ENCODE peak calls at places on chromosomes 1 and 21, in six cellular contexts. P, U, B, R, X and A are unnamed samples.

GRCh38 chr1:54109131-54110105 is 43.4 kb downstream of the CDCP2 start:
- DNase-seq in P (no peak), U (no peak), B (no peak), R (peak; percentile 19), X (peak; percentile 33), A (no peak)

GRCh38 chr1:57400041-57400440 is 23.8 kb downstream of the DAB1 start:
- DNase-seq in P (no peak), U (no peak), B (peak; percentile 57), R (no peak), X (no peak), A (no peak)

GRCh38 chr1:35120458-35121133 is 41.4 kb downstream of the ZMYM1 start:
- DNase-seq in P (no peak), U (peak; percentile 44), B (peak; percentile 13), R (no peak), X (peak; percentile 53), A (peak; percentile 49)

GRCh38 chr1:172172267-172172880 is 248.1 kb upstream of the C1orf105 start:
- DNase-seq in P (no peak), U (no peak), B (no peak), R (no peak), X (no peak), A (no peak)

GRCh38 chr1:17403081-17403480 is 31.1 kb downstream of the PADI6 start:
- DNase-seq in P (no peak), U (no peak), B (no peak), R (no peak), X (no peak), A (no peak)

GRCh38 chr1:164760585-164760968 is 201.6 kb downstream of the PBX1 start:
- DNase-seq in P (no peak), U (no peak), B (no peak), R (no peak), X (no peak), A (no peak)

GRCh38 chr1:61141288-61142044 is 59.1 kb downstream of the NFIA start:
- DNase-seq in P (no peak), U (no peak), B (peak; percentile 27), R (peak; percentile 25), X (no peak), A (no peak)

GRCh38 chr1:26602378-26602959 is 72.9 kb downstream of the RPS6KA1 start:
- DNase-seq in P (no peak), U (no peak), B (peak; percentile 52), R (peak; percentile 72), X (no peak), A (no peak)

GRCh38 chr1:18480315-18481189 is at the start of gene KLHDC7A:
- DNase-seq in P (no peak), U (no peak), B (peak; percentile 91), R (no peak), X (peak; percentile 79), A (no peak)

GRCh38 chr1:30274176-30274936 is 449.0 kb downstream of the MATN1 start:
- DNase-seq in P (no peak), U (no peak), B (no peak), R (no peak), X (peak; percentile 39), A (no peak)

GRCh38 chr1:20058531-20058930 is 11.5 kb upstream of the PLA2G5 start:
- DNase-seq in P (no peak), U (no peak), B (no peak), R (no peak), X (peak; percentile 2), A (no peak)

GRCh38 chr1:159835366-159835765 is 8.7 kb downstream of the SLAMF8 start:
- DNase-seq in P (no peak), U (no peak), B (no peak), R (no peak), X (no peak), A (no peak)

GRCh38 chr1:113415256-113416189 is 25.2 kb downstream of the MAGI3 start:
- DNase-seq in P (no peak), U (no peak), B (no peak), R (no peak), X (no peak), A (no peak)

GRCh38 chr21:33058468-33059318 is 11.2 kb upstream of the OLIG1 start:
- DNase-seq in P (no peak), U (no peak), B (no peak), R (no peak), X (no peak), A (no peak)

GRCh38 chr1:201353186-201353940 is 24.1 kb downstream of the TNNT2 start:
- DNase-seq in P (no peak), U (no peak), B (no peak), R (no peak), X (no peak), A (no peak)

GRCh38 chr1:119544165-119544762 is 37.3 kb downstream of the HSD3B1 start:
- DNase-seq in P (no peak), U (no peak), B (no peak), R (peak; percentile 23), X (peak; percentile 74), A (no peak)

GRCh38 chr1:227388771-227389170 is 70.5 kb upstream of the CDC42BPA start:
- DNase-seq in P (no peak), U (no peak), B (no peak), R (no peak), X (no peak), A (no peak)

GRCh38 chr1:109659997-109660755 is 4.3 kb downstream of the GSTM4 start:
- DNase-seq in P (no peak), U (no peak), B (peak; percentile 30), R (no peak), X (no peak), A (no peak)

GRCh38 chr1:94648225-94649007 is 106.9 kb upstream of the F3 start:
- DNase-seq in P (no peak), U (no peak), B (no peak), R (peak; percentile 53), X (peak; percentile 29), A (no peak)

GRCh38 chr1:175618559-175618958 is 124.8 kb downstream of the TNR start:
- DNase-seq in P (no peak), U (no peak), B (no peak), R (no peak), X (no peak), A (no peak)

GRCh38 chr1:119974013-119974412 is 77.7 kb upstream of the ADAM30 start:
- DNase-seq in P (no peak), U (no peak), B (no peak), R (no peak), X (no peak), A (no peak)

GRCh38 chr21:45069711-45070110 is 4.7 kb upstream of the ADARB1 start:
- DNase-seq in P (no peak), U (no peak), B (no peak), R (no peak), X (no peak), A (no peak)

GRCh38 chr21:41706678-41707077 is 60.2 kb downstream of the RIPK4 start:
- DNase-seq in P (no peak), U (no peak), B (peak; percentile 86), R (no peak), X (no peak), A (no peak)

GRCh38 chr1:60149254-60149653 is 75.7 kb upstream of the C1orf87 start:
- DNase-seq in P (no peak), U (no peak), B (no peak), R (no peak), X (no peak), A (no peak)

GRCh38 chr1:869499-870244 is 54.1 kb upstream of the SAMD11 start:
- DNase-seq in P (no peak), U (peak; percentile 73), B (peak; percentile 9), R (peak; percentile 83), X (peak; percentile 90), A (peak; percentile 73)

GRCh38 chr1:30770150-30770549 is 12.6 kb upstream of the LAPTM5 start:
- DNase-seq in P (no peak), U (no peak), B (no peak), R (no peak), X (no peak), A (no peak)

GRCh38 chr1:169003864-169004516 is 102.5 kb upstream of the ATP1B1 start:
- DNase-seq in P (no peak), U (no peak), B (no peak), R (no peak), X (no peak), A (no peak)

GRCh38 chr21:42845296-42845965 is 33.9 kb downstream of the WDR4 start:
- DNase-seq in P (no peak), U (no peak), B (no peak), R (no peak), X (no peak), A (peak; percentile 1)

GRCh38 chr1:112057736-112058135 is 68.3 kb upstream of the KCND3 start:
- DNase-seq in P (no peak), U (no peak), B (no peak), R (no peak), X (no peak), A (no peak)

GRCh38 chr1:207335695-207336363 is 14.4 kb downstream of the CD55 start:
- DNase-seq in P (peak; percentile 91), U (no peak), B (no peak), R (no peak), X (no peak), A (no peak)
- TF ChIP-seq POLR2AphosphoS5 in P (peak; percentile 33), U (no peak), B (no peak), R (no peak), X (no peak), A (no peak)

DNA sequence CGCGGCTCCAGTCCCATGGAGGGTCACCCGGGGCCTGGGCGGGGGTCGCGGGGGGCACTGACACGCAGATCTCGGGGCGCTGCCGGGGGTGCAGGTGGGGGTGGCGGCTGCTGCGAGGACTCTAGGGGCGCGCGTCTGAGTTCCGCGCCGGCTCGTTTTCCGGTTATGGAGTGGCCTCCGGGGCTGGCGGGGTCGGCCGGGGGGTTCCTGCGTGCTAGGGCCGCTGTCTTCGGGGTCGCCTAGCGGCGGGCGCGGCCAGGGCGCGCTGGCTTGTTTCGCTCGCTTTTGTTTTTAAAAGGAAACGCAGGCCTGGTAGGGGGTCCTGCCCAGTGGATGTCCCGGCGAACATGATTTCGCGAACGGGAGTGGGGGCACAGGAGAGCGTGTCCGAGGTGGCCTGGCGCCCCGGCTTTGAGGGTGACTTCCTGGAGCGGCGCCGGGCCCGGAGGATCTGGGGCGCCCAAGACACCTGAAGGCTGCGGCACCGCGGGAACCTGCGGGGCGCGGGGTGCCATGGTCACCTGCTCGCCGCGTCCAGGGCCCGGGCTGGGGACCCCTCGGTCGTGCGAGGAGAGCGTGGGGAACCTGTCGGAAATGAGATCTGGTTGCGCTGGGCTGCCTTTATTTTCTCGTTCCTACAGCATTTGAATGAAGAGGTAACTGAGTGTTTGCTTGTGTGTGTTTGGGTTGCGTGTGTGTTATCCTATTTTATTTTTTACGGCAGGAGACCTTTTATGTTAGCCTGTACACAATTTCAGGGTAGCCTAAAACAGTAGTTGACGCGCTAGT is 618 bp downstream of the ETS2 start:
- DNase-seq in P (no peak), U (no peak), B (no peak), R (peak; percentile 53), X (peak; percentile 57), A (peak; percentile 47)
- TF ChIP-seq TAF1 in P (no peak), U (no peak), B (no peak), R (no peak), X (no peak), A (no peak)

DNA sequence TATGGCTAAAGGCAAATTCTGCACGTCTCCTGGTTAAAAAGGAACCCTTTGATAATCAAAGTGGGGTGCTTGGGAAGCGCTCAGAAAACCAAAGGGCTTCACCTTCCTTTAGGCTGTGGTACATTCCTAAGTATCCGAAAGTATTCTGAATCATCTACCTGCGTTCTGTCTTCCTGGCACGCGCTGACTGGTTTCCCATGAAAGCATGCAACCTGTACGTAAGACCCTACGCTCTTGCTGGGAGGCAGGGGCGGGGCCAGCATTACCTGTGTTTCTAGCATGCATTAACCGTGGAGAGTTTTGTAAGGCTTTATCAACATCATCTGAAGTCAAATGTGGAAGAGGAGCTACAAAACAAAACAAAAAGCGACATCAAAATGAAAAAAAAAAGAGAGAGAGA is 96.0 kb downstream of the ERG start:
- DNase-seq in P (no peak), U (no peak), B (no peak), R (no peak), X (no peak), A (no peak)
- TF ChIP-seq POLR2A in P (no peak), U (no peak), B (no peak), R (no peak), X (no peak), A (no peak)

GRCh38 chr1:11719313-11720032 is 16.5 kb upstream of the AGTRAP start:
- DNase-seq in P (no peak), U (peak; percentile 74), B (no peak), R (peak; percentile 71), X (peak; percentile 91), A (peak; percentile 68)
- TF ChIP-seq POLR2AphosphoS5 in P (no peak), U (no peak), B (no peak), R (no peak), X (no peak), A (no peak)